ENCODE peak calls at places on chromosomes 6 and 20, in five cellular contexts. K is RWPE1, S is WTC11, F is substantia nigra, W is endothelial cell. J is an unnamed sample.

GRCh38 chr6:36925809-36926208 is 28.7 kb upstream of the PI16 start:
- DNase-seq in S (no peak), W (no peak), F (no peak), K (no peak), J (no peak)

GRCh38 chr6:119728220-119728750 is 378.7 kb upstream of the MAN1A1 start:
- DNase-seq in S (no peak), K (no peak), W (no peak), F (no peak), J (no peak)

GRCh38 chr6:43851204-43851855 is 81.3 kb downstream of the VEGFA start:
- DNase-seq in K (no peak), F (no peak), W (no peak), S (no peak), J (no peak)

GRCh38 chr6:109139109-109139508 is 43.8 kb downstream of the CEP57L1 start:
- DNase-seq in S (no peak), K (peak), W (no peak), F (no peak), J (no peak)

GRCh38 chr20:14885661-14886060 is 548.2 kb upstream of the FLRT3 start:
- DNase-seq in F (no peak), W (no peak), S (no peak), K (no peak), J (no peak)

GRCh38 chr6:99092009-99092408 is 144.3 kb upstream of the FBXL4 start:
- DNase-seq in W (no peak), S (no peak), F (no peak), K (no peak), J (no peak)

GRCh38 chr6:101534386-101534785 is 140.9 kb downstream of the GRIK2 start:
- DNase-seq in S (no peak), F (no peak), K (no peak), W (no peak), J (no peak)

GRCh38 chr6:84753173-84753572 is 11.2 kb downstream of the TBX18 start:
- DNase-seq in F (no peak), S (no peak), W (no peak), K (no peak), J (no peak)

GRCh38 chr20:48247961-48248360 is 462.7 kb upstream of the SULF2 start:
- DNase-seq in S (no peak), K (no peak), W (no peak), F (no peak), J (no peak)

GRCh38 chr6:116268589-116269293 is 11.0 kb downstream of the TSPYL1 start:
- DNase-seq in F (no peak), S (no peak), W (no peak), K (peak), J (no peak)

GRCh38 chr6:108452725-108453195 is 108.0 kb upstream of the FOXO3 start:
- DNase-seq in K (no peak), F (no peak), S (no peak), W (peak), J (peak)

GRCh38 chr6:168441434-168442391 is 729 bp downstream of the SMOC2 start:
- DNase-seq in W (peak), F (no peak), S (peak), K (no peak), J (no peak)

J was measured in iPS DF 6.9.